ENCODE peak calls at places on chromosomes 4 and X, in eight cellular contexts. D is left colon; T is activated naive CD4-positive, alpha-beta T cell treated with Interleukin-2 at 50 U/mL for 16 hours; W is NCI-H460; R is H9; N is activated CD4-positive, alpha-beta T cell treated with anti-CD3 and anti-CD28 coated beads for 24 hours; F is frontal cortex; A is foreskin fibroblast. V is an unnamed sample.

GRCh38 chr4:76987153-76987562 is 37.6 kb downstream of the SEPTIN11 start:
- DNase-seq in W (no peak), R (no peak), F (no peak), A (peak), D (no peak), N (no peak), T (no peak), V (no peak)

GRCh38 chr4:23855912-23856605 is 33.8 kb downstream of the PPARGC1A start:
- DNase-seq in W (peak), R (no peak), F (no peak), T (no peak), A (peak), N (no peak), D (no peak), V (no peak)

GRCh38 chrX:5474282-5474681 is 754.4 kb downstream of the NLGN4X start:
- DNase-seq in D (no peak), R (no peak), W (no peak), T (no peak), F (no peak), N (no peak), A (no peak), V (no peak)

GRCh38 chr4:38317238-38317637 is 346.8 kb upstream of the KLF3 start:
- DNase-seq in D (no peak), N (no peak), W (no peak), R (no peak), F (no peak), A (no peak), T (no peak), V (no peak)

GRCh38 chrX:70346671-70347070 is 56.8 kb downstream of the KIF4A start:
- DNase-seq in A (no peak), T (no peak), R (no peak), N (no peak), F (no peak), D (no peak), W (no peak), V (no peak)

GRCh38 chr4:109191216-109191615 is 111.2 kb downstream of the COL25A1 start:
- DNase-seq in N (no peak), F (no peak), A (no peak), W (no peak), R (no peak), T (no peak), D (no peak), V (no peak)

GRCh38 chr4:120078216-120078615 is 11.6 kb upstream of the MAD2L1 start:
- DNase-seq in W (no peak), F (no peak), T (no peak), A (peak), R (no peak), N (no peak), D (no peak), V (no peak)

GRCh38 chr4:177546745-177547144 is 104.5 kb upstream of the AGA start:
- DNase-seq in F (no peak), N (no peak), R (no peak), A (no peak), W (no peak), D (no peak), T (no peak), V (no peak)

GRCh38 chr4:133270021-133270570 is 121.0 kb downstream of the PCDH10 start:
- DNase-seq in N (no peak), F (no peak), W (peak), R (no peak), T (no peak), A (no peak), D (no peak), V (no peak)

GRCh38 chrX:64975989-64976672 is at the start of gene ZC4H2:
- DNase-seq in N (peak), R (peak), W (peak), T (peak), F (peak), A (peak), D (peak), V (peak)

GRCh38 chr4:164536829-164537228 is 217.1 kb upstream of the SMIM31 start:
- DNase-seq in T (no peak), W (peak), A (no peak), D (no peak), R (no peak), N (no peak), F (no peak), V (no peak)

GRCh38 chr4:3177905-3178304 is 71.1 kb upstream of the MSANTD1 start:
- DNase-seq in R (no peak), A (no peak), T (no peak), N (no peak), F (no peak), W (no peak), D (no peak), V (no peak)

V was measured in activated B cell treated with CpG ODN at 0.5 μM for 24 hours.